ENCODE peak calls at places on chromosome 1, in six cellular contexts. One of them, this sample, is unnamed.

GRCh38 chr1:30104551-30104950 is 618.8 kb downstream of the MATN1 start:
- DNase-seq in NCI-H2107: no peak
- DNase-seq in tibial nerve: no peak
- DNase-seq in heart right ventricle: no peak
- DNase-seq in progenitor cell of endocrine pancreas: no peak
- DNase-seq in psoas muscle: no peak
- DNase-seq in this sample: no peak

GRCh38 chr1:74505889-74506288 is 6.5 kb downstream of the LRRC53 start:
- DNase-seq in NCI-H2107: no peak
- DNase-seq in progenitor cell of endocrine pancreas: no peak
- DNase-seq in tibial nerve: no peak
- DNase-seq in heart right ventricle: no peak
- DNase-seq in psoas muscle: no peak
- DNase-seq in this sample: no peak

GRCh38 chr1:233721003-233721595 is 107.2 kb downstream of the KCNK1 start:
- DNase-seq in progenitor cell of endocrine pancreas: no peak
- DNase-seq in psoas muscle: no peak
- DNase-seq in NCI-H2107: no peak
- DNase-seq in heart right ventricle: no peak
- DNase-seq in tibial nerve: no peak
- DNase-seq in this sample: no peak

GRCh38 chr1:221598122-221598521 is 143.8 kb downstream of the DUSP10 start:
- DNase-seq in psoas muscle: no peak
- DNase-seq in NCI-H2107: no peak
- DNase-seq in tibial nerve: no peak
- DNase-seq in heart right ventricle: no peak
- DNase-seq in progenitor cell of endocrine pancreas: no peak
- DNase-seq in this sample: no peak

GRCh38 chr1:37922767-37923550 is 23.9 kb downstream of the INPP5B start:
- DNase-seq in psoas muscle: no peak
- DNase-seq in tibial nerve: no peak
- DNase-seq in NCI-H2107: no peak
- DNase-seq in progenitor cell of endocrine pancreas: no peak
- DNase-seq in heart right ventricle: no peak
- DNase-seq in this sample: no peak

GRCh38 chr1:244159646-244160045 is 108.6 kb downstream of the ZBTB18 start:
- DNase-seq in heart right ventricle: no peak
- DNase-seq in psoas muscle: no peak
- DNase-seq in tibial nerve: no peak
- DNase-seq in progenitor cell of endocrine pancreas: no peak
- DNase-seq in NCI-H2107: no peak
- DNase-seq in this sample: no peak

GRCh38 chr1:40870135-40870728 is 8.1 kb upstream of the CITED4 start:
- DNase-seq in NCI-H2107: no peak
- DNase-seq in heart right ventricle: no peak
- DNase-seq in tibial nerve: no peak
- DNase-seq in psoas muscle: no peak
- DNase-seq in progenitor cell of endocrine pancreas: no peak
- DNase-seq in this sample: no peak

GRCh38 chr1:85464497-85465098 is 361 bp downstream of the DDAH1 start:
- DNase-seq in tibial nerve: peak; percentile 30
- DNase-seq in heart right ventricle: peak; percentile 74
- DNase-seq in psoas muscle: peak; percentile 78
- DNase-seq in NCI-H2107: peak; percentile 43
- DNase-seq in progenitor cell of endocrine pancreas: peak; percentile 57
- DNase-seq in this sample: peak; percentile 48

GRCh38 chr1:43605761-43606160 is 44.2 kb upstream of the KDM4A start:
- DNase-seq in progenitor cell of endocrine pancreas: no peak
- DNase-seq in psoas muscle: no peak
- DNase-seq in NCI-H2107: no peak
- DNase-seq in heart right ventricle: no peak
- DNase-seq in tibial nerve: no peak
- DNase-seq in this sample: no peak

GRCh38 chr1:87539147-87539546 is 210.5 kb downstream of the LMO4 start:
- DNase-seq in psoas muscle: no peak
- DNase-seq in tibial nerve: no peak
- DNase-seq in heart right ventricle: no peak
- DNase-seq in progenitor cell of endocrine pancreas: no peak
- DNase-seq in NCI-H2107: no peak
- DNase-seq in this sample: no peak

GRCh38 chr1:15152318-15153183 is 996 bp upstream of the TMEM51 start:
- DNase-seq in tibial nerve: peak; percentile 50
- DNase-seq in NCI-H2107: peak; percentile 15
- DNase-seq in psoas muscle: peak; percentile 77
- DNase-seq in heart right ventricle: peak; percentile 83
- DNase-seq in progenitor cell of endocrine pancreas: peak; percentile 63
- DNase-seq in this sample: peak; percentile 68

GRCh38 chr1:240666548-240667198 is 54.7 kb upstream of the GREM2 start:
- DNase-seq in tibial nerve: no peak
- DNase-seq in heart right ventricle: no peak
- DNase-seq in progenitor cell of endocrine pancreas: no peak
- DNase-seq in NCI-H2107: no peak
- DNase-seq in psoas muscle: no peak
- DNase-seq in this sample: no peak

This sample was measured in DMS79.